ENCODE peak calls at places on chromosomes 4 and X, in seven cellular contexts. Y, T, I, K, C, U and W are unnamed samples.

GRCh38 chr4:134634301-134634700 is 432.7 kb upstream of the PABPC4L start:
- DNase-seq in K (no peak), T (no peak), C (no peak), Y (no peak), U (no peak), I (no peak), W (no peak)

GRCh38 chrX:69503228-69503834 is 795 bp upstream of the NALF2 start:
- DNase-seq in K (no peak), Y (peak), T (no peak), I (no peak), U (no peak), C (no peak), W (no peak)

GRCh38 chr4:189765271-189765670 is 175.4 kb upstream of the FRG1 start:
- DNase-seq in K (no peak), U (peak), I (no peak), C (no peak), T (no peak), Y (no peak), W (no peak)

GRCh38 chr4:108783666-108784463 is 21.0 kb upstream of the ETNPPL start:
- DNase-seq in K (no peak), C (no peak), I (no peak), T (no peak), U (no peak), Y (peak), W (no peak)

GRCh38 chr4:152464030-152464823 is 71.7 kb downstream of the FBXW7 start:
- DNase-seq in Y (no peak), C (no peak), I (peak), U (no peak), T (no peak), K (no peak), W (no peak)

GRCh38 chr4:17280266-17280665 is 231.6 kb downstream of the QDPR start:
- DNase-seq in K (no peak), U (no peak), T (no peak), C (no peak), I (no peak), Y (no peak), W (no peak)

GRCh38 chr4:155973639-155974475 is 20.2 kb upstream of the CTSO start:
- DNase-seq in U (no peak), T (no peak), K (no peak), C (no peak), Y (no peak), I (no peak), W (no peak)

GRCh38 chr4:98662619-98663225 is 4.3 kb upstream of the TSPAN5 start:
- DNase-seq in K (no peak), Y (no peak), I (no peak), U (no peak), C (peak), T (peak), W (no peak)

GRCh38 chr4:132396636-132397035 is 752.5 kb upstream of the PCDH10 start:
- DNase-seq in C (no peak), I (no peak), K (no peak), Y (no peak), U (no peak), T (no peak), W (no peak)

GRCh38 chrX:53269536-53270107 is 11.8 kb downstream of the IQSEC2 start:
- DNase-seq in Y (no peak), U (no peak), K (no peak), C (no peak), I (no peak), T (no peak), W (no peak)

GRCh38 chr4:39686997-39687396 is 10.9 kb upstream of the UBE2K start:
- DNase-seq in Y (no peak), I (no peak), T (no peak), K (no peak), U (no peak), C (no peak), W (no peak)

GRCh38 chr4:65624651-65625050 is 45.6 kb downstream of the EPHA5 start:
- DNase-seq in C (no peak), K (no peak), T (no peak), Y (no peak), I (no peak), U (no peak), W (no peak)

GRCh38 chr4:106502106-106502699 is 133.6 kb upstream of the GIMD1 start:
- DNase-seq in Y (peak), C (peak), T (no peak), K (no peak), U (no peak), I (peak), W (peak)

GRCh38 chr4:38014421-38014852 is 54.2 kb downstream of the PTTG2 start:
- DNase-seq in I (no peak), K (no peak), Y (no peak), U (peak), C (no peak), T (no peak), W (no peak)

GRCh38 chr4:7156273-7157139 is 35.8 kb upstream of the SORCS2 start:
- DNase-seq in Y (no peak), I (no peak), C (peak), U (no peak), T (peak), K (peak), W (peak)

GRCh38 chr4:10971800-10972398 is 287.3 kb upstream of the CLNK start:
- DNase-seq in K (no peak), Y (no peak), I (no peak), U (no peak), T (no peak), C (no peak), W (no peak)

GRCh38 chr4:4323705-4324534 is 33.9 kb downstream of the ZBTB49 start:
- DNase-seq in U (no peak), T (no peak), C (no peak), I (no peak), Y (no peak), K (peak), W (no peak)

GRCh38 chr4:1945492-1945891 is 63.3 kb downstream of the NELFA start:
- DNase-seq in T (no peak), I (no peak), K (no peak), U (no peak), Y (no peak), C (no peak), W (no peak)

GRCh38 chrX:3345281-3346081 is 971 bp downstream of the MXRA5 start:
- DNase-seq in T (peak), I (no peak), Y (no peak), K (no peak), U (peak), C (peak), W (peak)

DNA sequence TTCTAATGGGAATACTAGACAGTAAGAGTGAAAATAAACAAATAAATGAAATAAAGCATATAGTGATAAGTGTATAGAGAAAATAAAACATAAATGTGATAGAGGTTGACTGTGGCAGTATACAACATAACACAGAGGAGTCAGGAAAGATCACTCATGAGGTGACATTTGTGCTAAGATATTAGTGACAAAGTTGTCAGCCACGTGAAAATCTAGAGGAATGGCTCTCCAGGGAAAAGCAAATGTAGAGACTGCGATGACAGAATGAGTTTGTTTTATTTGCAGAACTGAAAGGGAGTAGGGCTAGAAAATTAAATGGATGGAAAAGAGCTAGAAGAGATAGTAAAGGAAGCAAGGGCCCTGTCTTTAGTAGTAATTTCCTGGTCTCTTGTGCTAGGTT is 72.8 kb upstream of the GABRA2 start:
- DNase-seq in T (no peak), C (no peak), U (no peak), K (no peak), I (no peak), Y (no peak), W (no peak)
- TF ChIP-seq POLR2AphosphoS5 in T (no peak), C (no peak), U (no peak), K (no peak), I (no peak), Y (no peak), W (no peak)

GRCh38 chr4:76740192-76740591 is 157.8 kb downstream of the SOWAHB start:
- DNase-seq in I (no peak), K (no peak), C (no peak), Y (no peak), U (peak), T (no peak), W (no peak)

GRCh38 chr4:76737180-76737579 is 160.8 kb downstream of the SOWAHB start:
- DNase-seq in U (no peak), Y (no peak), T (no peak), C (no peak), I (no peak), K (no peak), W (no peak)

GRCh38 chr4:76738081-76738931 is 159.6 kb downstream of the SOWAHB start:
- DNase-seq in K (no peak), U (no peak), I (no peak), T (no peak), C (no peak), Y (no peak), W (no peak)

GRCh38 chr4:76733380-76733779 is 164.6 kb downstream of the SOWAHB start:
- DNase-seq in I (no peak), Y (no peak), C (peak), K (no peak), U (no peak), T (no peak), W (peak)

DNA sequence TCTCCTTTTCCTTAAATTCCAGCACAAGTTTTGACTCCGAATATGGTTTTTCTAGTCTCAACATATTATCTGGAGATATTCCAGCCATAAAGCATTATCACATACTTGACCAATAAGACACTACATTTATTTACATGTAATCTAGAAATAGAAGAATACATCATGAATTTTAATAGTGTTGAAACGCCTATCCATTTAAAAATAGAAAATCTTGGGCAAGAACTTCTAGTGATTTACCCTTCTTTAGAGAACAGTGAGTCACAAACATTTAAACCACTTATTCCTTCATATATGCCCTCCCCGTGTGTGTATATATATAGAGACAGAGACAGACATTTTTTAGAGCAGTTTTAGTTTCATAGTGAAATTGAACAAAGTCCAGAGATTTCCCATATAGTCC is 161.5 kb downstream of the SOWAHB start:
- DNase-seq in I (no peak), K (no peak), Y (no peak), U (no peak), T (no peak), C (no peak), W (no peak)
- TF ChIP-seq POLR2AphosphoS5 in I (no peak), K (no peak), Y (no peak), U (no peak), T (no peak), C (no peak), W (no peak)

GRCh38 chr4:43822621-43823020 is 626.0 kb downstream of the KCTD8 start:
- DNase-seq in U (no peak), Y (no peak), T (no peak), I (no peak), C (no peak), K (no peak), W (no peak)
- TF ChIP-seq POLR2AphosphoS5 in U (no peak), Y (no peak), T (no peak), I (no peak), C (no peak), K (no peak), W (no peak)

GRCh38 chr4:150238591-150238990 is 160.3 kb downstream of the DCLK2 start:
- DNase-seq in C (no peak), T (no peak), Y (no peak), K (no peak), I (no peak), U (no peak), W (no peak)

GRCh38 chr4:150235317-150235716 is 157.1 kb downstream of the DCLK2 start:
- DNase-seq in I (no peak), T (no peak), C (no peak), K (no peak), U (no peak), Y (no peak), W (no peak)

GRCh38 chr4:150237110-150237852 is 159.0 kb downstream of the DCLK2 start:
- DNase-seq in Y (peak), C (no peak), U (no peak), K (no peak), T (no peak), I (no peak), W (no peak)

GRCh38 chr4:150235795-150236385 is 157.6 kb downstream of the DCLK2 start:
- DNase-seq in K (no peak), Y (no peak), I (no peak), T (no peak), U (no peak), C (no peak), W (no peak)

GRCh38 chr4:150236626-150237025 is 158.4 kb downstream of the DCLK2 start:
- DNase-seq in I (no peak), Y (no peak), T (no peak), C (no peak), K (no peak), U (no peak), W (no peak)
- TF ChIP-seq POLR2AphosphoS5 in I (no peak), Y (no peak), T (no peak), C (no peak), K (no peak), U (no peak), W (no peak)

DNA sequence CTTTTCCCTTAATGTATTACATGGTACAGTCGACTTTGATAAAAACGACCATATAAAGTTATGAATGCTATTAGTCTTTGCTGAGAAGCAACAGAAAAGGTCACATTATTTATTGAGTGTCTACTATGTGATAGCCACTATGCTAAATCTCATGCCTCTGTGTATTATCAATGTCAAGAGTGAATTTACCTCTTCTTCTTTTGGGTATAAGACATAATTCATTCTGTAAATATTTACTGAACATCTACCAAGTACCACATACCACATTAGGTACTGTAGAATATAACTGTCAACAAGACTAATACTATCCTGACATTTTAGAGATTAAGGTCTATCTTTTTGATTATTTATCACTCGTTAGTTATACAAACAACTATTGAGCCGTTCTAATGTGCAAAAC is 268.7 kb upstream of the FTHL17 start:
- DNase-seq in T (no peak), I (no peak), C (no peak), U (no peak), K (no peak), Y (no peak), W (no peak)
- TF ChIP-seq POLR2AphosphoS5 in T (no peak), I (no peak), C (no peak), U (no peak), K (no peak), Y (no peak), W (no peak)

DNA sequence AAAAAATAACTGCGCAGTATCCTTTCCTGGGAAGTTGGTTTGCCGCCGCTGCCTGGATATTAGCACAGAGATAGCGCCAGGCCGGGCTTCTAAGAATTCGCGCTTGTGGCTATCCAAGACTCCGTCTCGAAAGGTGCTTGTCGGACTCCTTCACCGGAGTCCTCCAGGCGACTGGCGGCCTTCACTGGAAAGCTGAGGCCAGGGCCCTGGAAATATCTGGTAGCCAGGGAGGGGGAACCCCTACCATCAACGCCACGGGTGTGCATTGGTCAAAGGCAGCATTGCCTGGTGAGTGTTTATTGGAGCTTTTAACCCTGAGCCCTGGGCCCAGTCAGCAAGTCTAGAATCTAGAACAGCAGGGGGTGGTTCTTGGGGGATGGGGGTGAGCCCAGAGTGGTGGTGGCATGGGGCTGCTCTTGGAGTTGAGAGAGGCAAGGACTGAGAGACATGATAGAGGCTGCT is 567 bp upstream of the PIM2 start:
- DNase-seq in U (no peak), C (peak), K (no peak), Y (no peak), T (no peak), I (no peak), W (no peak)
- TF ChIP-seq POLR2AphosphoS5 in U (no peak), C (no peak), K (no peak), Y (no peak), T (no peak), I (no peak), W (no peak)